ENCODE peak calls at places on chromosomes 11 and 22, in seven cellular contexts. J is lower lobe of right lung; W is NCI-H460; E is NCI-H345; G is activated CD4-positive, alpha-beta T cell treated with anti-CD3 and anti-CD28 coated beads for 48 hours; K is EL; S is breast epithelium. R is an unnamed sample.

GRCh38 chr22:24728790-24729637 is 45.5 kb downstream of the PIWIL3 start:
- DNase-seq in E (no peak), G (no peak), J (no peak), W (no peak), S (no peak), K (no peak), R (peak; percentile 63)

GRCh38 chr11:9710223-9710622 is 46.3 kb downstream of the SWAP70 start:
- DNase-seq in S (no peak), E (no peak), J (no peak), W (no peak), G (no peak), K (no peak), R (no peak)

GRCh38 chr11:64088159-64089026 is 52.7 kb downstream of the FLRT1 start:
- DNase-seq in E (peak; percentile 17), K (no peak), W (no peak), J (no peak), S (no peak), G (peak; percentile 7), R (no peak)

GRCh38 chr22:31272522-31273446 is 19.5 kb downstream of the PIK3IP1 start:
- DNase-seq in E (peak; percentile 25), K (peak; percentile 66), G (peak; percentile 62), J (no peak), S (no peak), W (peak; percentile 47), R (peak; percentile 48)

GRCh38 chr11:131662310-131662709 is 291.9 kb downstream of the NTM start:
- DNase-seq in J (no peak), S (no peak), G (no peak), W (no peak), E (no peak), K (no peak), R (no peak)

GRCh38 chr11:116180806-116181600 is 591.8 kb downstream of the BUD13 start:
- DNase-seq in G (no peak), S (no peak), E (no peak), K (no peak), J (no peak), W (no peak), R (no peak)

GRCh38 chr11:130519128-130519932 is 70.9 kb downstream of the ADAMTS15 start:
- DNase-seq in K (no peak), S (no peak), E (no peak), J (no peak), W (no peak), G (no peak), R (no peak)

GRCh38 chr22:33302049-33302545 is 243.9 kb upstream of the SYN3 start:
- DNase-seq in S (peak; percentile 79), E (peak; percentile 65), K (peak; percentile 37), J (peak; percentile 79), W (peak; percentile 54), G (peak; percentile 80), R (peak; percentile 84)

GRCh38 chr11:107370390-107370789 is 87.2 kb downstream of the CWF19L2 start:
- DNase-seq in S (no peak), E (no peak), K (peak; percentile 26), J (no peak), W (no peak), G (no peak), R (no peak)

GRCh38 chr22:24471570-24471969 is 23.6 kb upstream of the UPB1 start:
- DNase-seq in G (no peak), S (no peak), J (no peak), K (peak; percentile 10), E (no peak), W (no peak), R (no peak)

GRCh38 chr22:36027579-36027959 is 1.1 kb downstream of the RBFOX2 start:
- DNase-seq in E (peak; percentile 14), G (peak; percentile 3), J (no peak), S (no peak), W (no peak), K (peak; percentile 47), R (no peak)

GRCh38 chr11:63445720-63446119 is 45.2 kb downstream of the PLAAT5 start:
- DNase-seq in W (no peak), J (no peak), K (peak; percentile 20), E (no peak), G (peak; percentile 39), S (no peak), R (no peak)

GRCh38 chr22:45343143-45343542 is 33.4 kb downstream of the FAM118A start:
- DNase-seq in S (no peak), W (no peak), J (no peak), K (no peak), G (no peak), E (no peak), R (no peak)

GRCh38 chr11:27300974-27301373 is 62.0 kb downstream of the CCDC34 start:
- DNase-seq in G (no peak), J (no peak), W (no peak), S (no peak), E (no peak), K (no peak), R (no peak)

GRCh38 chr22:39242809-39243442 is 1.9 kb downstream of the PDGFB start:
- DNase-seq in G (no peak), K (no peak), W (no peak), J (no peak), S (peak; percentile 81), E (peak; percentile 27), R (no peak)

GRCh38 chr11:101583180-101584128 is at the start of gene TRPC6:
- DNase-seq in G (no peak), K (peak; percentile 6), J (peak; percentile 43), E (peak; percentile 28), S (no peak), W (peak; percentile 30), R (peak; percentile 79)

GRCh38 chr22:44243761-44244160 is 63.0 kb downstream of the PARVG start:
- DNase-seq in S (no peak), W (no peak), E (no peak), K (no peak), J (no peak), G (no peak), R (no peak)

GRCh38 chr11:18773104-18773503 is 18.5 kb downstream of the PTPN5 start:
- DNase-seq in S (no peak), W (no peak), G (no peak), K (no peak), J (no peak), E (no peak), R (no peak)

GRCh38 chr22:45934659-45935341 is 42.2 kb downstream of the WNT7B start:
- DNase-seq in S (peak; percentile 62), J (no peak), W (peak; percentile 30), E (peak; percentile 19), K (peak; percentile 88), G (no peak), R (peak; percentile 84)

GRCh38 chr11:57453543-57454177 is 6.7 kb upstream of the RTN4RL2 start:
- DNase-seq in K (no peak), W (no peak), S (no peak), J (no peak), G (no peak), E (no peak), R (no peak)

GRCh38 chr11:108221401-108221800 is 1.0 kb downstream of the NPAT start:
- DNase-seq in W (no peak), J (no peak), S (no peak), G (no peak), K (peak; percentile 18), E (no peak), R (no peak)

GRCh38 chr11:8503872-8504491 is 90.0 kb downstream of the STK33 start:
- DNase-seq in S (no peak), W (no peak), E (no peak), K (no peak), G (no peak), J (no peak), R (no peak)

GRCh38 chr11:47061429-47062178 is 115.1 kb downstream of the ARFGAP2 start:
- DNase-seq in K (no peak), S (no peak), J (no peak), G (no peak), E (no peak), W (no peak), R (no peak)

GRCh38 chr11:118306556-118306955 is 2.0 kb downstream of the CD3E start:
- DNase-seq in S (no peak), K (no peak), J (no peak), E (no peak), W (no peak), G (peak; percentile 72), R (no peak)

GRCh38 chr11:119776031-119776636 is 47.1 kb upstream of the NECTIN1 start:
- DNase-seq in G (no peak), E (no peak), K (no peak), S (no peak), J (no peak), W (no peak), R (peak; percentile 17)

GRCh38 chr22:48004038-48004437 is 1241.6 kb downstream of the TBC1D22A start:
- DNase-seq in G (no peak), S (no peak), J (no peak), K (no peak), W (no peak), E (no peak), R (no peak)

GRCh38 chr22:44592466-44593180 is 94.6 kb upstream of the RTL6 start:
- DNase-seq in W (no peak), K (no peak), S (no peak), J (no peak), E (no peak), G (no peak), R (no peak)

GRCh38 chr22:29716814-29717213 is 3.0 kb upstream of the CABP7 start:
- DNase-seq in G (peak; percentile 47), S (no peak), E (no peak), W (peak; percentile 56), J (peak; percentile 67), K (peak; percentile 71), R (peak; percentile 63)

GRCh38 chr11:86064236-86064803 is 4.6 kb downstream of the PICALM start:
- DNase-seq in E (no peak), G (no peak), S (no peak), K (peak; percentile 60), J (no peak), W (no peak), R (no peak)

GRCh38 chr22:42134033-42135020 is 3.7 kb upstream of the CYP2D6 start:
- DNase-seq in K (no peak), S (peak; percentile 39), W (no peak), J (no peak), E (no peak), G (no peak), R (no peak)

GRCh38 chr11:62923634-62924411 is 2.7 kb upstream of the CHRM1 start:
- DNase-seq in J (no peak), S (peak; percentile 51), W (no peak), E (peak; percentile 6), K (no peak), G (peak; percentile 29), R (no peak)

GRCh38 chr22:49156662-49157285 is 670.9 kb downstream of the BRD1 start:
- DNase-seq in S (no peak), K (no peak), W (no peak), J (no peak), G (no peak), E (peak; percentile 91), R (no peak)

GRCh38 chr11:33670250-33671011 is 30.2 kb downstream of the C11orf91 start:
- DNase-seq in W (no peak), S (no peak), K (peak; percentile 80), J (no peak), G (no peak), E (no peak), R (no peak)

GRCh38 chr11:33620423-33621120 is 80.1 kb downstream of the C11orf91 start:
- DNase-seq in G (no peak), W (no peak), S (no peak), J (no peak), K (peak; percentile 41), E (no peak), R (no peak)

GRCh38 chr11:36271794-36272409 is 17.3 kb downstream of the COMMD9 start:
- DNase-seq in K (peak; percentile 21), J (no peak), G (no peak), S (no peak), W (no peak), E (no peak), R (no peak)

GRCh38 chr11:465896-466538 is 15.9 kb downstream of the PTDSS2 start:
- DNase-seq in J (no peak), W (no peak), E (no peak), K (no peak), G (no peak), S (no peak), R (no peak)